ENCODE peak calls at places on chromosomes 5 and 9, in five cellular contexts. F is sigmoid colon, X is upper lobe of right lung, Z is hepatocyte, M is IMR-90. N is an unnamed sample. For H3K4me1, the result is how much of the 10 kb centered on the place peaks cover.

GRCh38 chr5:175857986-175858385 is 13.4 kb upstream of the CPLX2 start:
- DNase-seq in F (no peak), X (no peak), Z (no peak), M (no peak), N (no peak)

GRCh38 chr5:127028822-127029457 is 1.4 kb downstream of the MARCHF3 start:
- DNase-seq in Z (peak), M (peak), X (no peak), F (no peak), N (no peak)

GRCh38 chr5:59182722-59183121 is 599.8 kb downstream of the RAB3C start:
- DNase-seq in Z (no peak), F (no peak), X (no peak), M (no peak), N (no peak)

GRCh38 chr9:31188496-31188895 is 1195.9 kb upstream of the ACO1 start:
- DNase-seq in F (no peak), X (no peak), M (no peak), Z (no peak), N (no peak)

GRCh38 chr9:88697764-88698436 is 162.9 kb downstream of the NXNL2 start:
- DNase-seq in M (peak), F (no peak), Z (no peak), X (no peak), N (no peak)

GRCh38 chr9:119349548-119349947 is 19.7 kb downstream of the BRINP1 start:
- DNase-seq in M (no peak), X (no peak), Z (no peak), F (no peak), N (no peak)

GRCh38 chr5:135399838-135400542 is 959 bp upstream of the MACROH2A1 start:
- DNase-seq in F (no peak), Z (no peak), M (no peak), X (no peak), N (no peak)

GRCh38 chr9:20754556-20754955 is 70.5 kb downstream of the FOCAD start:
- DNase-seq in F (no peak), M (peak), X (no peak), Z (no peak), N (no peak)

GRCh38 chr5:16702964-16703363 is 86.2 kb upstream of the RETREG1 start:
- DNase-seq in X (no peak), M (no peak), F (no peak), Z (no peak), N (no peak)

GRCh38 chr5:169412858-169413257 is 111.9 kb upstream of the SLIT3 start:
- DNase-seq in M (no peak), X (no peak), Z (no peak), F (no peak), N (no peak)
- H3K27ac ChIP-seq in M (no peak), X (no peak), Z (no peak), F (no peak), N (no peak)

GRCh38 chr5:26572486-26572885 is 465.9 kb downstream of the CDH9 start:
- DNase-seq in F (no peak), M (no peak), X (no peak), Z (no peak), N (no peak)
- H3K4me1 ChIP-seq in F (under half), M (under half), X (under half), Z (under half), N (under half)

GRCh38 chr9:134187821-134188420 is 23.6 kb upstream of the RNU6ATAC start:
- DNase-seq in Z (no peak), F (peak), M (no peak), X (peak), N (no peak)

GRCh38 chr9:134188421-134189166 is 24.2 kb upstream of the RNU6ATAC start:
- DNase-seq in Z (no peak), F (peak), X (peak), M (no peak), N (no peak)

GRCh38 chr9:134190232-134191121 is 26.1 kb upstream of the RNU6ATAC start:
- DNase-seq in Z (no peak), F (peak), X (peak), M (no peak), N (no peak)

GRCh38 chr9:134189167-134189474 is 24.8 kb upstream of the RNU6ATAC start:
- DNase-seq in M (no peak), Z (no peak), X (peak), F (peak), N (no peak)

DNA sequence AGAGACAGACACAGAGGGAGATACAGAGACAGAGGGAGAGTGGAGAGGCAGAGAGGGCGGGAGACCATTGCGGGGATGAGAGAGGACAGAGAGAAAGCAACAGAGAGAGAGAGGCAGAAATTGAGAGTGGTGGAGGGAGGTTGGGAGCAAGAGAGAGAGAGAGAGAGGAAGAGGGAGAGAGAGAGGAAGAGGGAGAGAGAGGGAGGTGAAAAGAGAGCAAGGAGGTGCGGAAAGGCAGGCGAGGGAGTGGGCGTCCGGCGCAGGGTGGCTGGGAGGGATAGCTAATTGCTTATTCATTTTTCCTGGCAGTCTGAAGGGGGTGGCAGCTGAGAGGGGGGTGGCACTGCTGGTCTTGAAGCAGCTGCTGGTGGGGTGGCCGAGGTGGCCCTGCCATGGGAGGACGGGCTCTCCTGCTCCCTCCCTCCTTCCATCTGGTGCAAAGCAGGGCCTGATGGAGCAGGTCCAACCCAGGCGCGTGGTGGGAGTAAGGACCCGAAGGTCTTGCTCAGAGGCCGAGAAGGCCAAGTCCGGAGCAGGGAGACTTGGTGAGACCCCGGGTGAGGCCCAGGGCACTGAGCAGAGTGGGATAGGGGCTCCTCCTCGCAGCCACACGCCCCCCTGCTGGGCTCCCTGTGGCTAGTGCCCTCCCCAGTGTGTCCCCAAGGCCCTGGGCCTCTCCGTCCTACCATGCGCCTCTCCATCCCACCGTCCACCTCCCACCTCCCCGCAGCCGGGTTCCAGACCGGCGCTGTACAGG is 25.3 kb upstream of the RNU6ATAC start:
- DNase-seq in X (peak), F (peak), Z (no peak), M (no peak), N (no peak)
- TF ChIP-seq CTCF in X (no peak), F (no peak), Z (no peak), M (no peak), N (no peak)

DNA sequence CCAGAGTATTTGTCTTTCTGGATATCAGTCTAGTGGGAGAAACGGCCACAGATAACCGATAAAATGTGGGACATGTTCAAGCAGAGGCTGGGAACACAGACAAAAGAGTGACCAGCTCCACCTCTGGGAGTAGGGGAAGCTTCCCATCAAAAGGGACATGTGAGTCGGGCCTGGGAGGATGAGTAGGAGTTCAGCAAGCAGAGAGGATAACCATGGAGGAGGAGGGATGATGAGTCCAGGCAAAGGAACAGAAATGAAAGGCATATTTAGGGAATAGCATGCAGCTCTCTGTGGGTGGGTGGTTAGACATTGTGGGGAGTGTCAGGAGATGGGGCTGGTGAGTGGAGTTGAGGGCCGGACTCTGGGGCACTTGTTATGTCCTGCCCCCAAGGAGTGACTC is 61.5 kb downstream of the ERGIC1 start:
- DNase-seq in M (no peak), F (no peak), X (no peak), Z (no peak), N (no peak)
- H3K27ac ChIP-seq in M (peak), F (peak), X (no peak), Z (no peak), N (no peak)

N was measured in foreskin keratinocyte.